ENCODE peak calls at places on chromosomes 11 and 22, in six cellular contexts. U, J, T, D, L and F are unnamed samples.

GRCh38 chr11:14320020-14320419 is 39.0 kb downstream of the RRAS2 start:
- DNase-seq in U (no peak), J (no peak), T (no peak), D (peak), L (no peak), F (peak)

GRCh38 chr22:22771696-22772377 is 115.8 kb upstream of the IGLL5 start:
- DNase-seq in U (no peak), J (no peak), T (no peak), D (no peak), L (no peak), F (no peak)

GRCh38 chr11:107908211-107908610 is 20.0 kb upstream of the RAB39A start:
- DNase-seq in U (no peak), J (no peak), T (no peak), D (no peak), L (no peak), F (no peak)

GRCh38 chr11:72788250-72788649 is 5.6 kb downstream of the STARD10 start:
- DNase-seq in U (no peak), J (no peak), T (no peak), D (no peak), L (no peak), F (no peak)

GRCh38 chr22:32636884-32637283 is 162.3 kb downstream of the FBXO7 start:
- DNase-seq in U (no peak), J (no peak), T (no peak), D (peak), L (no peak), F (no peak)

GRCh38 chr11:130407978-130408377 is 20.4 kb downstream of the ADAMTS8 start:
- DNase-seq in U (no peak), J (no peak), T (no peak), D (peak), L (no peak), F (peak)

GRCh38 chr11:44226945-44227344 is 83.0 kb downstream of the ALX4 start:
- DNase-seq in U (no peak), J (no peak), T (no peak), D (no peak), L (no peak), F (no peak)

GRCh38 chr11:15975742-15976141 is 380.6 kb downstream of the SOX6 start:
- DNase-seq in U (no peak), J (no peak), T (no peak), D (no peak), L (no peak), F (no peak)

GRCh38 chr11:34317666-34318065 is 40.1 kb downstream of the ABTB2 start:
- DNase-seq in U (no peak), J (no peak), T (no peak), D (peak), L (no peak), F (no peak)

GRCh38 chr11:75500742-75501141 is 25.0 kb downstream of the GDPD5 start:
- DNase-seq in U (no peak), J (no peak), T (no peak), D (no peak), L (no peak), F (no peak)

GRCh38 chr11:45652781-45653180 is 12.6 kb downstream of the CHST1 start:
- DNase-seq in U (no peak), J (no peak), T (no peak), D (peak), L (no peak), F (peak)

GRCh38 chr11:45653277-45653676 is 12.1 kb downstream of the CHST1 start:
- DNase-seq in U (no peak), J (no peak), T (no peak), D (no peak), L (no peak), F (no peak)

GRCh38 chr11:45654741-45655283 is 10.6 kb downstream of the CHST1 start:
- DNase-seq in U (no peak), J (no peak), T (no peak), D (no peak), L (no peak), F (no peak)

GRCh38 chr11:45655347-45655756 is 10.1 kb downstream of the CHST1 start:
- DNase-seq in U (peak), J (peak), T (peak), D (peak), L (peak), F (peak)

GRCh38 chr11:45654242-45654641 is 11.2 kb downstream of the CHST1 start:
- DNase-seq in U (no peak), J (no peak), T (no peak), D (no peak), L (no peak), F (no peak)
- H3K4me2 ChIP-seq in U (no peak), J (no peak), T (no peak), D (no peak), L (no peak), F (no peak)

DNA sequence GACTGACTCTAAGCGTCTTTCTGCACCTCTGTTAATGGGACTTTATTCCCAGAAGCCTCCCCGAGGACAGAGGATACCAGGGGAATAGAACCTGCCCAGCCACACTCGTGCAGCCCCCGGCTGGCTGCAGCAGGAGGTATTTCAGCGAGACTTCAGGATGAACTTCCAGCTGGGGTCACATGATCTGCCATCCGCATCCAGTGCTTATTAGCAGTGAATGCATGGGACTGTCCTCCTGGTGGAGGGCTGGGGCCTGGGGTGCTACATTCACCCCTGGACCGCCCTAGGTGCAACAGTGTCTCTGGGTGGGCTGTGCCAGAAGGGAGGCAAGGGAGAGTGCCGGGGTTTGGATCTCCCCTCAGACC is 1.6 kb downstream of the DUSP8 start:
- DNase-seq in U (no peak), J (no peak), T (no peak), D (no peak), L (no peak), F (no peak)
- H3K4me2 ChIP-seq in U (no peak), J (no peak), T (no peak), D (no peak), L (no peak), F (peak)

DNA sequence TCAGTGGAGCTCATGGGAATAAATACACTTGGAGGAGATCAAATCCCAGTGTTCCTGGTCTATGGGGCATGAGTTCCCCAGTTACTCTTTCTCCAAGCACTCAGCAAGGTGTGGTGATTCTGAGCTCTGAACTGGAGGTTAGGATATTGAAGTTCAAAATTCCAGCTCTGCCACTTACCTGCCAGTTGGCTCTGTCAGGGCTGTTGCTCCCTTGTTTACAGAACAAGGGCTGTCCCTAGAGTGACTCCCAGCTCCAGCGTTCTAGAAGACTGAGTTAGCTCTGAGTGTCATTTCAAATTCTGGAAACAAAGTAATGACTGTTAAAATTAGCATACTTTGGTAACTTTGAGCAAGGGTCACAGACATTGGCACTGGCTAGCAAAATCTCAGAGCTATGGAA is 69.7 kb upstream of the ZBED5 start:
- DNase-seq in U (no peak), J (no peak), T (no peak), D (peak), L (no peak), F (no peak)
- H3K4me2 ChIP-seq in U (no peak), J (no peak), T (no peak), D (peak), L (no peak), F (no peak)

GRCh38 chr22:44360686-44361381 is 48.1 kb upstream of the SHISAL1 start:
- DNase-seq in U (no peak), J (peak), T (peak), D (peak), L (no peak), F (peak)
- H3K4me2 ChIP-seq in U (no peak), J (no peak), T (no peak), D (peak), L (no peak), F (peak)

GRCh38 chr22:42932857-42933782 is 76.0 kb upstream of the ARFGAP3 start:
- DNase-seq in U (peak), J (no peak), T (no peak), D (peak), L (peak), F (peak)

GRCh38 chr22:42932197-42932519 is 75.1 kb upstream of the ARFGAP3 start:
- DNase-seq in U (no peak), J (no peak), T (no peak), D (no peak), L (no peak), F (no peak)

GRCh38 chr22:42931421-42932196 is 74.5 kb upstream of the ARFGAP3 start:
- DNase-seq in U (peak), J (no peak), T (no peak), D (peak), L (no peak), F (no peak)

GRCh38 chr22:42934338-42934737 is 77.3 kb upstream of the ARFGAP3 start:
- DNase-seq in U (peak), J (no peak), T (no peak), D (no peak), L (no peak), F (no peak)

GRCh38 chr22:42933783-42934144 is 76.7 kb upstream of the ARFGAP3 start:
- DNase-seq in U (no peak), J (no peak), T (peak), D (peak), L (no peak), F (peak)
- H3K4me2 ChIP-seq in U (peak), J (no peak), T (peak), D (peak), L (peak), F (peak)

GRCh38 chr11:84819128-84819527 is 808.0 kb downstream of the DLG2 start:
- DNase-seq in U (no peak), J (no peak), T (no peak), D (peak), L (no peak), F (peak)
- H3K4me2 ChIP-seq in U (no peak), J (no peak), T (no peak), D (no peak), L (no peak), F (no peak)

GRCh38 chr11:119419834-119420492 is 3.0 kb downstream of the THY1 start:
- DNase-seq in U (no peak), J (no peak), T (no peak), D (no peak), L (no peak), F (no peak)
- H3K4me2 ChIP-seq in U (no peak), J (no peak), T (no peak), D (peak), L (no peak), F (peak)

GRCh38 chr22:45553333-45554039 is 50.8 kb downstream of the FBLN1 start:
- DNase-seq in U (peak), J (peak), T (peak), D (peak), L (peak), F (peak)

GRCh38 chr22:45554040-45554406 is 51.3 kb downstream of the FBLN1 start:
- DNase-seq in U (peak), J (no peak), T (no peak), D (no peak), L (no peak), F (no peak)

GRCh38 chr22:45552017-45552411 is 49.3 kb downstream of the FBLN1 start:
- DNase-seq in U (no peak), J (no peak), T (no peak), D (no peak), L (no peak), F (no peak)

GRCh38 chr22:45551310-45552016 is 48.8 kb downstream of the FBLN1 start:
- DNase-seq in U (no peak), J (no peak), T (no peak), D (peak), L (no peak), F (no peak)

DNA sequence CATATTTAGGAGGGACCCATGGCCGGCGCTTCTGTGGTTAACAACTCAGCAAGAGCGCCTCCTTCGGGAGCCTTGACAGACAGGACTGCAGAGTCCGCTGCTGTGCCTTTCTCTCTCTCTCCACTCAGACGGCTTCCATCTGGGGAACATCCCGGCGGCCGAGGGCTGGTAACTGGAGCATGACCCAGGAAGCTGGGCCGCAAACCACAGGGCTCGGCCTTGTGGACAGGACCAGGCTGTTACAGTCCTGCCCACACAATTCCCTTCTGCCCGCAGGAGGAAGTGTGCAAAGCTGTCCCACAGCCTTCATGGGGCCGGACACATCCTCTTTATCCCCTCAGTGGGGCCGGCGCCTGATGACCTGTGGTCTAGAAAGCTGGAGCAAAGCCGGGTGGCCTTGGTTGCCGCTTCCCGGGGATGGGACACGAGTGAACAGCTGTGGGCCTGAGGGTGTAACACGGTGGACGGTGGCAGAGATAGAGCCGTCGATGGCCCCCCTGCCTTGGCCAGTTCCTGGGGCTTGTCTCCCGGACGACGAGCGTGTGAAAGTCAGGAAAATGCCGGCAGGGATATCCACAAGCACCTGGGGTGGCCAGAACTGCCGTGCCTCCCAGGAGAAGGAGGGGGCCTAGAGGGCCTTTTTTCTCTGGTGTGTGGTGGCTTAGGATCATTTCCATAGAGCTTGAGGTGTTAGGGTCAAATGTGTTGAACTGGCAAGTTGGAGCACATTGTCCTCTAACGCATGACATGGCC is 50.1 kb downstream of the FBLN1 start:
- DNase-seq in U (no peak), J (no peak), T (no peak), D (peak), L (no peak), F (peak)
- H3K4me2 ChIP-seq in U (no peak), J (no peak), T (no peak), D (peak), L (no peak), F (peak)